ENCODE peak calls at places on chromosomes 2 and 18, in four cellular contexts. One of them, this sample, is unnamed.

GRCh38 chr2:199455533-199456382 is 2.0 kb downstream of the SATB2 start:
- DNase-seq in HepG2: peak
- DNase-seq in Panc1: no peak
- DNase-seq in K562: peak
- DNase-seq in this sample: peak

GRCh38 chr2:182447843-182448242 is 21.0 kb upstream of the PDE1A start:
- DNase-seq in HepG2: no peak
- DNase-seq in Panc1: no peak
- DNase-seq in K562: no peak
- DNase-seq in this sample: no peak

GRCh38 chr2:12318427-12319057 is 398.2 kb upstream of the TRIB2 start:
- DNase-seq in HepG2: no peak
- DNase-seq in Panc1: peak
- DNase-seq in K562: no peak
- DNase-seq in this sample: no peak

GRCh38 chr18:8787764-8788163 is 82.4 kb downstream of the MTCL1 start:
- DNase-seq in HepG2: no peak
- DNase-seq in Panc1: no peak
- DNase-seq in K562: no peak
- DNase-seq in this sample: no peak

GRCh38 chr2:119425620-119426395 is 5.8 kb upstream of the TMEM37 start:
- DNase-seq in HepG2: peak
- DNase-seq in Panc1: no peak
- DNase-seq in K562: no peak
- DNase-seq in this sample: no peak

GRCh38 chr18:69097349-69097748 is 299.5 kb downstream of the CCDC102B start:
- DNase-seq in HepG2: no peak
- DNase-seq in Panc1: no peak
- DNase-seq in K562: no peak
- DNase-seq in this sample: no peak

GRCh38 chr18:62999392-62999791 is 284.1 kb downstream of the PHLPP1 start:
- DNase-seq in HepG2: no peak
- DNase-seq in Panc1: no peak
- DNase-seq in K562: no peak
- DNase-seq in this sample: no peak

GRCh38 chr2:189580267-189580661 is 322 bp downstream of the SLC40A1 start:
- DNase-seq in HepG2: peak
- DNase-seq in Panc1: no peak
- DNase-seq in K562: peak
- DNase-seq in this sample: no peak

GRCh38 chr2:67234443-67234842 is 162.7 kb upstream of the ETAA1 start:
- DNase-seq in HepG2: no peak
- DNase-seq in Panc1: no peak
- DNase-seq in K562: no peak
- DNase-seq in this sample: no peak

GRCh38 chr2:112839407-112840067 is 3.0 kb upstream of the IL1B start:
- DNase-seq in HepG2: no peak
- DNase-seq in Panc1: no peak
- DNase-seq in K562: no peak
- DNase-seq in this sample: no peak

GRCh38 chr18:67300498-67300897 is 216.0 kb downstream of the DSEL start:
- DNase-seq in HepG2: no peak
- DNase-seq in Panc1: no peak
- DNase-seq in K562: peak
- DNase-seq in this sample: no peak

GRCh38 chr2:239767016-239767905 is 257.9 kb downstream of the NDUFA10 start:
- DNase-seq in HepG2: no peak
- DNase-seq in Panc1: no peak
- DNase-seq in K562: no peak
- DNase-seq in this sample: no peak
- TF ChIP-seq TCF7L2 in HepG2: no peak
- TF ChIP-seq TCF7L2 in Panc1: no peak
- TF ChIP-seq TCF7L2 in K562: no peak
- TF ChIP-seq TCF7L2 in this sample: no peak

DNA sequence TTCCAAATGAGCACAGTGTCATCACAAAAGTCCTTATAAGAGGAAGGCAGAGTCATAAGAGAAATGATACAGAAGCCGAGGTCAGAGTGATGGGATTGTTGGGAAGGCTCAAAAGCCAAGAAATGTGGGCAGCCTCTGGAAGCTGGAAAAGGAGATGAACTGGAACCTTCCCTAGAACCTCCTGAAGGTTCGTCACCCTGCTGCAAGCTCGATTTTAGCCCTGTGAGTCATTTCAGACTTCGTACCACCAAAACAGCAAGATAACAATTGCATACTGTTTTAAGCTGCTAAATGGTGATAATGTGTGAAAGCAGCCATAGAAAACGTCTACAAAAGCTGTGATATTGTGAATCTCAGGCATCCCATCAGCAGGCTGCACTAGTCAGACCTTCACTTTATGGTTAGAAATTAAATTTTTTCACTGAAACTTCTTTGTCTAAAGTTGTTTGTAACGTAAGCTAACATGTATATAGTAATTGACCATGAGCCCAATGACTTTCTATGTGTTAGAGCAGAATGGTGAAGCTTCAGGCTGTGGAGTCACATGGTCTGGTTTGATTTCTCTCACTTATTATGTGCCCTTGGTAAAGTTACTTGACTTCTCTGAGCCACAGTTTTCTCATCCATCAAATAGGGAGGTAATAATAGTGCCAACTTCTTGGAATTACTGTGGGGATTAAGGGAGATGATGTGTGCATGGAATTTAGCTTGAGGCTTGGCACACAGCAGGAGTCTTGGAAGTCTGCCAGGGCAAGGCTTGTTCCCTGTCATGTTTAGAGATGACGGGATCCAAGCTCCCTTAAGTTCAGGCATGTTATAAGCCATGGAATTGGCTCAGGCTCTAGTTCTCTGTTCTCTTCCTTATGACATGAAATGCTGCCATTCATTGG is 132.0 kb upstream of the CCDC195 start:
- DNase-seq in HepG2: no peak
- DNase-seq in Panc1: no peak
- DNase-seq in K562: no peak
- DNase-seq in this sample: peak
- TF ChIP-seq SIN3A in HepG2: no peak
- TF ChIP-seq SIN3A in Panc1: no peak
- TF ChIP-seq SIN3A in K562: no peak
- TF ChIP-seq SIN3A in this sample: no peak

GRCh38 chr2:239158641-239159475 is 242.0 kb downstream of the HDAC4 start:
- DNase-seq in HepG2: no peak
- DNase-seq in Panc1: no peak
- DNase-seq in K562: peak
- DNase-seq in this sample: no peak
- TF ChIP-seq TCF7L2 in HepG2: no peak
- TF ChIP-seq TCF7L2 in Panc1: no peak
- TF ChIP-seq TCF7L2 in K562: no peak
- TF ChIP-seq TCF7L2 in this sample: no peak

GRCh38 chr18:22385718-22386117 is 32.0 kb downstream of the CTAGE1 start:
- DNase-seq in HepG2: no peak
- DNase-seq in Panc1: no peak
- DNase-seq in K562: no peak
- DNase-seq in this sample: no peak
- TF ChIP-seq SIN3A in HepG2: no peak
- TF ChIP-seq SIN3A in Panc1: no peak
- TF ChIP-seq SIN3A in K562: no peak
- TF ChIP-seq SIN3A in this sample: no peak

GRCh38 chr2:217338306-217338916 is 478.5 kb upstream of the TNP1 start:
- DNase-seq in HepG2: peak
- DNase-seq in Panc1: no peak
- DNase-seq in K562: no peak
- DNase-seq in this sample: no peak

GRCh38 chr2:217332866-217333265 is 473.0 kb upstream of the TNP1 start:
- DNase-seq in HepG2: peak
- DNase-seq in Panc1: no peak
- DNase-seq in K562: no peak
- DNase-seq in this sample: no peak

GRCh38 chr2:217336694-217337093 is 476.8 kb upstream of the TNP1 start:
- DNase-seq in HepG2: no peak
- DNase-seq in Panc1: no peak
- DNase-seq in K562: no peak
- DNase-seq in this sample: no peak

GRCh38 chr2:217332392-217332791 is 472.5 kb upstream of the TNP1 start:
- DNase-seq in HepG2: no peak
- DNase-seq in Panc1: no peak
- DNase-seq in K562: no peak
- DNase-seq in this sample: no peak

GRCh38 chr2:217335341-217335966 is 475.6 kb upstream of the TNP1 start:
- DNase-seq in HepG2: peak
- DNase-seq in Panc1: no peak
- DNase-seq in K562: no peak
- DNase-seq in this sample: no peak
- TF ChIP-seq TCF7L2 in HepG2: no peak
- TF ChIP-seq TCF7L2 in Panc1: no peak
- TF ChIP-seq TCF7L2 in K562: no peak
- TF ChIP-seq TCF7L2 in this sample: no peak

DNA sequence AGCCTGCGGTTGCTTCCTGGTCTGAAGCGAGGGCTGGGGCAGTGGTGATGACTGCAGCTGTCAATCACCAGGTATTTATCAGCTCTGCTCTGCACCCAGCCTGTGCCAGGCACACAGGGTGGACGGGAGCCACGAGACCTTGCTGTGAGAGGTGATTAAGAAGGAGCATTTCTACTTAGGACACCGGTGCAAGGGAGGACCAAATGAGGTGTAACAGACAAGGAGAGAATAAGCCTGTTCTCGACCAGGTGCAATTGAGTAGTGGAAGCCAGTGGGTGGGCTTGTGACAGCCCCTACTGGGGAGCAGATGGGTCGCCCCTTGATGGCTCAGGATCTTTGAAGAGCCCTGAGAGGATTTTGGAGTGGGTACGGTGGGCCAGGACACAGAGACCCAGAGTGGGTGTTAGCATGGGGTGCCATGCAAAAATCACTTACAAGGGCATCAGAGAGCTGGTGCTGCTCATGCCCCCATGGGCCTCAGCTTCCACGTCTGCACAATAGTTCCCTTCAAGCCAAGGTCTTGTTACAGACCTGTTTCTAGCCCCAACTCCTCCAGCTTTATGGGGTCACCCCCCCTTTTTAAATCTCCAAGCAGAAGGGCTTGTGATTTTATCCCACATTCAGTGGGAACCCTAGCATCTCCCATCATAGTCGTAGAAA is 24.6 kb downstream of the GPR55 start:
- DNase-seq in HepG2: no peak
- DNase-seq in Panc1: no peak
- DNase-seq in K562: no peak
- DNase-seq in this sample: no peak
- TF ChIP-seq SIN3A in HepG2: no peak
- TF ChIP-seq SIN3A in Panc1: no peak
- TF ChIP-seq SIN3A in K562: no peak
- TF ChIP-seq SIN3A in this sample: no peak

GRCh38 chr2:44801289-44801675 is 140.2 kb upstream of the SIX3 start:
- DNase-seq in HepG2: no peak
- DNase-seq in Panc1: no peak
- DNase-seq in K562: no peak
- DNase-seq in this sample: no peak

GRCh38 chr2:44803100-44803424 is 138.4 kb upstream of the SIX3 start:
- DNase-seq in HepG2: no peak
- DNase-seq in Panc1: no peak
- DNase-seq in K562: no peak
- DNase-seq in this sample: no peak

GRCh38 chr2:44804406-44805235 is 136.9 kb upstream of the SIX3 start:
- DNase-seq in HepG2: no peak
- DNase-seq in Panc1: no peak
- DNase-seq in K562: no peak
- DNase-seq in this sample: no peak

GRCh38 chr2:44801676-44802408 is 139.7 kb upstream of the SIX3 start:
- DNase-seq in HepG2: no peak
- DNase-seq in Panc1: no peak
- DNase-seq in K562: no peak
- DNase-seq in this sample: no peak

DNA sequence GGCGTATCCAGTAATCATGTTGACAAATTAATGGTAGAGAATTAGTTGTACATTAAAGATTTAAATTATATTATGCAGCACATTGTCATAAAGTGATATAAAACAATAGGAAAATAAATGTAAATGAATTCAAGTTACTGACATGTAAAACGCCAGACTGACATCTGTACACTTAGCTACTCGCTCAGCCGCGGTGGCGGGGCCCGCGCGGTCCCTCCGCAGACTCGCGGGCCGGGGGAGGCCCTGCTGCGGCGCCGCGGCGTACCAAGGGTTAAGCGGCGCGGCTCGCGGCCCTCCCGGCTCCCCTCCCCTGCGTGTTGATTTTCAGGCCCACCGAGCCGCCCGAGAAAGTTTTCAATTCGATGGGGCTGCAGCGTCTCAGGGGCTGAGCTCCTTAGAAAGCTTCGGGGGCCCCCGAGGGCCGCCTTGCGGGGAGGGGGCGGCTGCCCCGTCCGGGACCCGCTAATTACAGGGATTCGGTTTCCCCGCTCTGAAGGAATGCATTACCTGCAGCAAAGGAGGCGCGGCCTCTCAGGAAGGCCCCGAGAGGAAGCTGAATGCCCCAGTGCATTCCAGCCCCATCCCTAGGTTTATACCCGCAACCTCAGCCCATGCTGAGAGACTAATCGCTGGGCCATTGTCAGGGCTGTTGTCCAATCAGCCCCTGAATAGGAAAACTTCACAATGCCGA is 138.9 kb upstream of the SIX3 start:
- DNase-seq in HepG2: no peak
- DNase-seq in Panc1: no peak
- DNase-seq in K562: no peak
- DNase-seq in this sample: no peak
- TF ChIP-seq TCF7L2 in HepG2: no peak
- TF ChIP-seq TCF7L2 in Panc1: no peak
- TF ChIP-seq TCF7L2 in K562: no peak
- TF ChIP-seq TCF7L2 in this sample: no peak

This sample was measured in HCT116.